ENCODE peak calls at places on chromosomes 13 and 19, in four cellular contexts. One of them, this sample, is unnamed.

GRCh38 chr13:50104493-50104892 is 89.2 kb downstream of the KCNRG start:
- DNase-seq in NT2/D1: no peak
- DNase-seq in H1: no peak
- DNase-seq in K562: no peak
- DNase-seq in this sample: no peak

GRCh38 chr19:46124638-46125115 is at the start of gene IGFL3:
- DNase-seq in NT2/D1: no peak
- DNase-seq in H1: no peak
- DNase-seq in K562: no peak
- DNase-seq in this sample: no peak

GRCh38 chr19:16371540-16371986 is 46.9 kb downstream of the KLF2 start:
- DNase-seq in NT2/D1: no peak
- DNase-seq in H1: no peak
- DNase-seq in K562: peak
- DNase-seq in this sample: no peak

GRCh38 chr13:62320129-62320724 is 904.6 kb upstream of the PCDH20 start:
- DNase-seq in NT2/D1: no peak
- DNase-seq in H1: no peak
- DNase-seq in K562: no peak
- DNase-seq in this sample: peak

GRCh38 chr19:6464070-6464873 is at the start of gene CRB3:
- DNase-seq in NT2/D1: no peak
- DNase-seq in H1: peak
- DNase-seq in K562: no peak
- DNase-seq in this sample: peak

GRCh38 chr13:100665403-100665802 is 9.2 kb downstream of the TMTC4 start:
- DNase-seq in NT2/D1: no peak
- DNase-seq in H1: no peak
- DNase-seq in K562: no peak
- DNase-seq in this sample: no peak

GRCh38 chr19:17737690-17738153 is 13.6 kb upstream of the FCHO1 start:
- DNase-seq in NT2/D1: no peak
- DNase-seq in H1: no peak
- DNase-seq in K562: no peak
- DNase-seq in this sample: no peak

GRCh38 chr13:111965466-111966214 is 101.3 kb upstream of the SOX1 start:
- DNase-seq in NT2/D1: no peak
- DNase-seq in H1: no peak
- DNase-seq in K562: no peak
- DNase-seq in this sample: no peak

GRCh38 chr19:29532097-29532496 is 6.3 kb downstream of the VSTM2B start:
- DNase-seq in NT2/D1: no peak
- DNase-seq in H1: no peak
- DNase-seq in K562: no peak
- DNase-seq in this sample: no peak

GRCh38 chr13:112638157-112638750 is 50.3 kb upstream of the TUBGCP3 start:
- DNase-seq in NT2/D1: no peak
- DNase-seq in H1: no peak
- DNase-seq in K562: no peak
- DNase-seq in this sample: no peak

GRCh38 chr13:24127116-24127631 is 33.3 kb upstream of the SPATA13 start:
- DNase-seq in NT2/D1: no peak
- DNase-seq in H1: no peak
- DNase-seq in K562: no peak
- DNase-seq in this sample: no peak

GRCh38 chr19:751501-752341 is 809 bp downstream of the MISP start:
- DNase-seq in NT2/D1: no peak
- DNase-seq in H1: no peak
- DNase-seq in K562: peak
- DNase-seq in this sample: no peak

GRCh38 chr19:46478356-46478986 is 7.1 kb upstream of the PNMA8A start:
- DNase-seq in NT2/D1: peak
- DNase-seq in H1: no peak
- DNase-seq in K562: peak
- DNase-seq in this sample: no peak

GRCh38 chr19:38691938-38692457 is 44.5 kb downstream of the ACTN4 start:
- DNase-seq in NT2/D1: no peak
- DNase-seq in H1: no peak
- DNase-seq in K562: no peak
- DNase-seq in this sample: peak

GRCh38 chr13:67351915-67352314 is 121.8 kb upstream of the PCDH9 start:
- DNase-seq in NT2/D1: no peak
- DNase-seq in H1: no peak
- DNase-seq in K562: no peak
- DNase-seq in this sample: no peak

GRCh38 chr19:39372047-39372802 is 18.7 kb downstream of the PAF1 start:
- DNase-seq in NT2/D1: no peak
- DNase-seq in H1: no peak
- DNase-seq in K562: no peak
- DNase-seq in this sample: no peak

GRCh38 chr19:45784096-45784495 is 1.8 kb upstream of the DMPK start:
- DNase-seq in NT2/D1: no peak
- DNase-seq in H1: no peak
- DNase-seq in K562: no peak
- DNase-seq in this sample: no peak

GRCh38 chr13:61777281-61777680 is 361.6 kb upstream of the PCDH20 start:
- DNase-seq in NT2/D1: no peak
- DNase-seq in H1: no peak
- DNase-seq in K562: no peak
- DNase-seq in this sample: no peak

GRCh38 chr13:51113186-51113881 is 2.3 kb upstream of the C13orf42 start:
- DNase-seq in NT2/D1: no peak
- DNase-seq in H1: no peak
- DNase-seq in K562: no peak
- DNase-seq in this sample: no peak

GRCh38 chr19:54141356-54141755 is 3.8 kb downstream of the CNOT3 start:
- DNase-seq in NT2/D1: no peak
- DNase-seq in H1: no peak
- DNase-seq in K562: no peak
- DNase-seq in this sample: no peak

GRCh38 chr19:47133021-47133471 is 2.4 kb downstream of the SAE1 start:
- DNase-seq in NT2/D1: no peak
- DNase-seq in H1: no peak
- DNase-seq in K562: no peak
- DNase-seq in this sample: no peak

GRCh38 chr13:26971990-26972888 is 199.4 kb downstream of the USP12 start:
- DNase-seq in NT2/D1: no peak
- DNase-seq in H1: peak
- DNase-seq in K562: peak
- DNase-seq in this sample: peak

GRCh38 chr19:44643605-44644390 is at the start of gene PVR:
- DNase-seq in NT2/D1: no peak
- DNase-seq in H1: peak
- DNase-seq in K562: peak
- DNase-seq in this sample: no peak

GRCh38 chr13:94162289-94162688 is 317.2 kb downstream of the DCT start:
- DNase-seq in NT2/D1: no peak
- DNase-seq in H1: no peak
- DNase-seq in K562: no peak
- DNase-seq in this sample: no peak

GRCh38 chr19:5503598-5503997 is 48.4 kb downstream of the ZNRF4 start:
- DNase-seq in NT2/D1: no peak
- DNase-seq in H1: no peak
- DNase-seq in K562: no peak
- DNase-seq in this sample: peak

GRCh38 chr19:55305491-55305890 is 19.6 kb downstream of the TMEM150B start:
- DNase-seq in NT2/D1: no peak
- DNase-seq in H1: no peak
- DNase-seq in K562: peak
- DNase-seq in this sample: no peak

GRCh38 chr19:45863840-45864628 is at the start of gene FOXA3:
- DNase-seq in NT2/D1: no peak
- DNase-seq in H1: peak
- DNase-seq in K562: peak
- DNase-seq in this sample: no peak

GRCh38 chr19:14577264-14577663 is 5.4 kb upstream of the NDUFB7 start:
- DNase-seq in NT2/D1: no peak
- DNase-seq in H1: no peak
- DNase-seq in K562: no peak
- DNase-seq in this sample: no peak

GRCh38 chr19:47109541-47110375 is 3.8 kb downstream of the ZC3H4 start:
- DNase-seq in NT2/D1: no peak
- DNase-seq in H1: no peak
- DNase-seq in K562: peak
- DNase-seq in this sample: no peak

GRCh38 chr13:98751397-98752110 is 918 bp downstream of the SLC15A1 start:
- DNase-seq in NT2/D1: peak
- DNase-seq in H1: no peak
- DNase-seq in K562: no peak
- DNase-seq in this sample: no peak

GRCh38 chr19:17418710-17419109 is 1.1 kb upstream of the MVB12A start:
- DNase-seq in NT2/D1: no peak
- DNase-seq in H1: no peak
- DNase-seq in K562: no peak
- DNase-seq in this sample: no peak

GRCh38 chr19:50662442-50663279 is 13.4 kb downstream of the C19orf81 start:
- DNase-seq in NT2/D1: no peak
- DNase-seq in H1: no peak
- DNase-seq in K562: no peak
- DNase-seq in this sample: no peak

GRCh38 chr19:50661675-50662441 is 12.6 kb downstream of the C19orf81 start:
- DNase-seq in NT2/D1: no peak
- DNase-seq in H1: no peak
- DNase-seq in K562: no peak
- DNase-seq in this sample: no peak

GRCh38 chr19:50661087-50661486 is 11.8 kb downstream of the C19orf81 start:
- DNase-seq in NT2/D1: no peak
- DNase-seq in H1: no peak
- DNase-seq in K562: no peak
- DNase-seq in this sample: no peak

GRCh38 chr19:50664204-50664603 is 15.0 kb downstream of the C19orf81 start:
- DNase-seq in NT2/D1: no peak
- DNase-seq in H1: no peak
- DNase-seq in K562: no peak
- DNase-seq in this sample: no peak

DNA sequence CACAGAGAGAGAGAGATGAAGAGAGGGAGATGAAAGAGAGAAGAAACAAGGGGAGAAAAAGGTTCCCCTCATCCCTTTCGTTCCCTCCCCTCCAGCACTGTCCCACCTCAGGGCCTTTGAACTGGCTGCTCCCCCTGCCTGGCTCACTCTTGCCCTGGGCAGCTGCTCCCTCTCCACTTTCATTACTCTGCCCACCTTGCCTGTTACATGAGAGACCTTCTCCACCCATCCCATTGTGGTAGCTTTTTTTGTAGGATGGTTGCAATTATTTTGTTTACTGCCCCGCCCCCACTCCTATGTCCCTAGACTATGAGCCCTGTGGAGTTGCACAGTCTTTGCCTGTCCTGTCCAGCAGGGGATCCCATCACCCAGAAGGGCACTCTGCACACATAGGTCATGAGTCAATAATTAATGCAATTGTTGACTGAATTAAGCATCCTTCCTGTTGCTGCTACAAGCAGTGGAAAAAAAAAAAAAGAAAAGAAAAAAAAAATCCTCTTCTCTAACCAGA is 14.1 kb downstream of the C19orf81 start:
- DNase-seq in NT2/D1: no peak
- DNase-seq in H1: no peak
- DNase-seq in K562: no peak
- DNase-seq in this sample: no peak
- TF ChIP-seq YY1 in NT2/D1: no peak
- TF ChIP-seq YY1 in H1: no peak
- TF ChIP-seq YY1 in K562: no peak
- TF ChIP-seq YY1 in this sample: no peak

DNA sequence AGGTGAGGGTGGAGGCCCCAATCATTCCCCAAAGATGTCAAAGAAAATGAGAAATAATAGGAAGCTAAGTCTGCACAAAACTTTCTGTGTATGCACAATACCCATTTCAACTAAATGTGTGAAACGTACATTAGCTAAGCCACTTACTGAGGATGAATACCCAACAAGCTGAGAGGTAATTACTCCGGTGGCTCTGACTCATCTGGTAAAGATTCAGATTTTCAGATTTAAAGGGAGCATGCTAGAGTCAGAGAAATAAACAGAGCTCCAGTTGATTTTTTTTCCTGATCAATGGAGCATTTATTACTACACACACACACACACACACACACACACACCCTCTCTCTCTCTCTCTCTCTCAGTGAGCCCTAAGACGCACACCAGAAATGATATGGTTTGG is 194.8 kb upstream of the ARGLU1 start:
- DNase-seq in NT2/D1: no peak
- DNase-seq in H1: no peak
- DNase-seq in K562: no peak
- DNase-seq in this sample: no peak
- TF ChIP-seq YY1 in NT2/D1: no peak
- TF ChIP-seq YY1 in H1: no peak
- TF ChIP-seq YY1 in K562: no peak
- TF ChIP-seq YY1 in this sample: no peak

DNA sequence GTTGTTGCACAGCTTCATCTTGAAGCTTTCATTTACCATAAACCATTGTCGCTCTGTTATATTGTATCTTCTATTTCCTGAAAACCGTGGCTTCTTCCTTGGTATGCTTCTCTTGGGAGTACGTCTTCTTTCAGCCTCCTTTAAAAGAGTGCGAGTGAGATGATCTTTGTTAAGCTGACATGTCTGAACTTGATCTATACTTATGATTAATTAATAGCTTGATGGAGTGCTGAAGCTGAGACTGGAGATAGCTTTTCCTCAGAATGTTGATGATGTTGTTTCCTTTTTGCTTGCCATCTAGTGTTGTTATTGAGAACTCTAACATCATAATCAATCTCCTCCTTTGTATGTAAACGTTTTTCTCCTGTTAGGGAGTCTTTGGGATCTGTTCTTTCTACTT is 529.3 kb upstream of the SPRY2 start:
- DNase-seq in NT2/D1: no peak
- DNase-seq in H1: no peak
- DNase-seq in K562: no peak
- DNase-seq in this sample: no peak
- TF ChIP-seq YY1 in NT2/D1: no peak
- TF ChIP-seq YY1 in H1: no peak
- TF ChIP-seq YY1 in K562: no peak
- TF ChIP-seq YY1 in this sample: no peak

DNA sequence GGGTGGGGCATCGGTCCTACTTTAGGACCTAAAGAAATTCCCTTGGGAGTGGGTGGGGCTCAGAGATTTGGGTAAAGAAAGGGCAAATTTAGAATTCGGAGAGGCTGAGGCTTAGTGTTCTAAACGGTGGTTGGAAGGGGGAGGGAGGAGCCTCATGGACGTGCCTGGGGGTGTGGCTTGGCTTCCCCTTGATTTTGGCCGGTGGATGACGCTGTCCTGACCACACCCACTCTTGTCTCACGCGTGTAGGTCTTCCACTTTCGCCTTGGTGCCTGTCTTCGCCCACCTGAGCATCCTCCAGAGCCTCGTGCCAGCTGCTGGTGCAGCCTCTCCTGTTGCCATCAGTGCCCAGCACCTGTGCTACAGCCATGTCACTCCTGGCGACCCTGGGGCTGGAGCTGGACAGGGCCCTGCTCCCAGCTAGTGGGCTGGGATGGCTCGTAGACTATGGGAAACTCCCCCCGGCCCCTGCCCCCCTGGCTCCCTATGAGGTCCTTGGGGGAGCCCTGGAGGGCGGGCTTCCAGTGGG is 1.2 kb upstream of the NUP62 start:
- DNase-seq in NT2/D1: no peak
- DNase-seq in H1: no peak
- DNase-seq in K562: peak
- DNase-seq in this sample: peak
- TF ChIP-seq YY1 in NT2/D1: no peak
- TF ChIP-seq YY1 in H1: no peak
- TF ChIP-seq YY1 in K562: no peak
- TF ChIP-seq YY1 in this sample: no peak

GRCh38 chr19:3179739-3180293 is 1.2 kb downstream of the S1PR4 start:
- DNase-seq in NT2/D1: no peak
- DNase-seq in H1: no peak
- DNase-seq in K562: no peak
- DNase-seq in this sample: no peak
- TF ChIP-seq YY1 in NT2/D1: no peak
- TF ChIP-seq YY1 in H1: no peak
- TF ChIP-seq YY1 in K562: no peak
- TF ChIP-seq YY1 in this sample: no peak